ENCODE peak calls at places on chromosomes 6 and 20, in seven cellular contexts. Y is Right ventricle myocardium inferior; C is DMS153; G is NCI-H2029; H is stimulated activated CD8-positive, alpha-beta memory T cell treated with anti-CD3 and anti-CD28 coated beads, Interleukin-4, amount 100 ng/mL, for 24 hours; J is kidney epithelial cell; O is NCI-H2171. S is an unnamed sample.

GRCh38 chr6:32664827-32665362 is 1.6 kb downstream of the HLA-DQB1 start:
- DNase-seq in Y (peak), C (no peak), G (no peak), H (peak), J (no peak), O (no peak), S (no peak)

GRCh38 chr6:37600287-37600916 is 97.3 kb downstream of the MDGA1 start:
- DNase-seq in Y (no peak), C (no peak), G (no peak), H (no peak), J (no peak), O (peak), S (no peak)

GRCh38 chr20:25277941-25278521 is 30.1 kb downstream of the PYGB start:
- DNase-seq in Y (peak), C (no peak), G (no peak), H (no peak), J (no peak), O (no peak), S (no peak)

GRCh38 chr6:104625536-104625935 is 234.2 kb downstream of the HACE1 start:
- DNase-seq in Y (no peak), C (no peak), G (no peak), H (no peak), J (peak), O (no peak), S (no peak)

GRCh38 chr20:7171911-7172310 is 404.4 kb downstream of the BMP2 start:
- DNase-seq in Y (no peak), C (no peak), G (no peak), H (no peak), J (no peak), O (no peak), S (no peak)

GRCh38 chr6:105509506-105510331 is 106.8 kb upstream of the PREP start:
- DNase-seq in Y (no peak), C (no peak), G (no peak), H (no peak), J (no peak), O (no peak), S (no peak)

GRCh38 chr20:35636095-35636494 is 20.5 kb downstream of the SPAG4 start:
- DNase-seq in Y (no peak), C (no peak), G (no peak), H (no peak), J (no peak), O (no peak), S (no peak)

GRCh38 chr20:11537032-11537431 is 380.7 kb upstream of the BTBD3 start:
- DNase-seq in Y (no peak), C (no peak), G (no peak), H (no peak), J (no peak), O (no peak), S (no peak)

GRCh38 chr6:97304701-97305100 is 21.7 kb upstream of the MMS22L start:
- DNase-seq in Y (no peak), C (no peak), G (no peak), H (no peak), J (no peak), O (no peak), S (no peak)

GRCh38 chr20:46347831-46348230 is 39.5 kb upstream of the CDH22 start:
- DNase-seq in Y (peak), C (no peak), G (no peak), H (no peak), J (no peak), O (no peak), S (no peak)

GRCh38 chr6:82178759-82179112 is 68.8 kb downstream of the IBTK start:
- DNase-seq in Y (no peak), C (no peak), G (no peak), H (no peak), J (no peak), O (no peak), S (no peak)

GRCh38 chr6:158772851-158773371 is 46.3 kb downstream of the EZR start:
- DNase-seq in Y (no peak), C (no peak), G (no peak), H (no peak), J (no peak), O (no peak), S (no peak)

GRCh38 chr6:19945843-19946358 is 108.7 kb downstream of the ID4 start:
- DNase-seq in Y (no peak), C (no peak), G (no peak), H (no peak), J (no peak), O (no peak), S (no peak)

GRCh38 chr6:166007349-166008263 is 160.0 kb downstream of the TBXT start:
- DNase-seq in Y (peak), C (no peak), G (no peak), H (no peak), J (peak), O (no peak), S (no peak)

GRCh38 chr6:90154666-90155065 is 142.0 kb downstream of the BACH2 start:
- DNase-seq in Y (no peak), C (no peak), G (no peak), H (no peak), J (no peak), O (no peak), S (no peak)

GRCh38 chr6:83868639-83869038 is 9.2 kb downstream of the CYB5R4 start:
- DNase-seq in Y (no peak), C (no peak), G (peak), H (no peak), J (no peak), O (no peak), S (no peak)